ENCODE peak calls at places on chromosomes 11 and 22, in seven cellular contexts. One of them, this sample, is unnamed.

GRCh38 chr11:68266121-68266891 is 5.5 kb downstream of the C11orf24 start:
- DNase-seq in IMR-90: no peak
- DNase-seq in M059J: no peak
- DNase-seq in NCI-H1105 treated with DMSO at 0.1 percent for 48 hours: no peak
- DNase-seq in T-helper 2 cell treated with Interferon-gamma antibody and Interleukin-4, amounts not matched to agents 5 μg/mL and 100 μg/mL, for 36 hours: no peak
- DNase-seq in iPS-NIHi11: no peak
- DNase-seq in NCI-H2171 treated with DMSO at 0.1 percent for 48 hours: no peak
- DNase-seq in this sample: no peak

GRCh38 chr11:32884770-32885384 is 7.7 kb upstream of the QSER1 start:
- DNase-seq in iPS-NIHi11: peak
- DNase-seq in M059J: peak
- DNase-seq in IMR-90: no peak
- DNase-seq in NCI-H2171 treated with DMSO at 0.1 percent for 48 hours: peak
- DNase-seq in T-helper 2 cell treated with Interferon-gamma antibody and Interleukin-4, amounts not matched to agents 5 μg/mL and 100 μg/mL, for 36 hours: no peak
- DNase-seq in NCI-H1105 treated with DMSO at 0.1 percent for 48 hours: no peak
- DNase-seq in this sample: no peak

GRCh38 chr11:17793642-17794170 is 59.1 kb downstream of the KCNC1 start:
- DNase-seq in T-helper 2 cell treated with Interferon-gamma antibody and Interleukin-4, amounts not matched to agents 5 μg/mL and 100 μg/mL, for 36 hours: no peak
- DNase-seq in M059J: no peak
- DNase-seq in NCI-H2171 treated with DMSO at 0.1 percent for 48 hours: no peak
- DNase-seq in iPS-NIHi11: no peak
- DNase-seq in IMR-90: no peak
- DNase-seq in NCI-H1105 treated with DMSO at 0.1 percent for 48 hours: no peak
- DNase-seq in this sample: no peak

GRCh38 chr11:1157645-1158591 is at the start of gene MUC5AC:
- DNase-seq in NCI-H2171 treated with DMSO at 0.1 percent for 48 hours: peak
- DNase-seq in T-helper 2 cell treated with Interferon-gamma antibody and Interleukin-4, amounts not matched to agents 5 μg/mL and 100 μg/mL, for 36 hours: no peak
- DNase-seq in NCI-H1105 treated with DMSO at 0.1 percent for 48 hours: no peak
- DNase-seq in M059J: no peak
- DNase-seq in iPS-NIHi11: peak
- DNase-seq in IMR-90: no peak
- DNase-seq in this sample: no peak

GRCh38 chr11:132439711-132440300 is 1069.4 kb downstream of the NTM start:
- DNase-seq in iPS-NIHi11: no peak
- DNase-seq in NCI-H2171 treated with DMSO at 0.1 percent for 48 hours: no peak
- DNase-seq in M059J: no peak
- DNase-seq in NCI-H1105 treated with DMSO at 0.1 percent for 48 hours: no peak
- DNase-seq in T-helper 2 cell treated with Interferon-gamma antibody and Interleukin-4, amounts not matched to agents 5 μg/mL and 100 μg/mL, for 36 hours: no peak
- DNase-seq in IMR-90: no peak
- DNase-seq in this sample: no peak

GRCh38 chr11:107157146-107157808 is 139.0 kb upstream of the GUCY1A2 start:
- DNase-seq in NCI-H2171 treated with DMSO at 0.1 percent for 48 hours: no peak
- DNase-seq in M059J: peak
- DNase-seq in iPS-NIHi11: no peak
- DNase-seq in IMR-90: no peak
- DNase-seq in NCI-H1105 treated with DMSO at 0.1 percent for 48 hours: no peak
- DNase-seq in T-helper 2 cell treated with Interferon-gamma antibody and Interleukin-4, amounts not matched to agents 5 μg/mL and 100 μg/mL, for 36 hours: no peak
- DNase-seq in this sample: no peak

GRCh38 chr11:72578991-72579815 is 95.0 kb downstream of the PDE2A start:
- DNase-seq in IMR-90: no peak
- DNase-seq in NCI-H2171 treated with DMSO at 0.1 percent for 48 hours: no peak
- DNase-seq in T-helper 2 cell treated with Interferon-gamma antibody and Interleukin-4, amounts not matched to agents 5 μg/mL and 100 μg/mL, for 36 hours: no peak
- DNase-seq in NCI-H1105 treated with DMSO at 0.1 percent for 48 hours: no peak
- DNase-seq in M059J: no peak
- DNase-seq in iPS-NIHi11: no peak
- DNase-seq in this sample: no peak

GRCh38 chr22:46463435-46464227 is 73.8 kb downstream of the CELSR1 start:
- DNase-seq in M059J: no peak
- DNase-seq in NCI-H1105 treated with DMSO at 0.1 percent for 48 hours: no peak
- DNase-seq in NCI-H2171 treated with DMSO at 0.1 percent for 48 hours: no peak
- DNase-seq in iPS-NIHi11: no peak
- DNase-seq in IMR-90: no peak
- DNase-seq in T-helper 2 cell treated with Interferon-gamma antibody and Interleukin-4, amounts not matched to agents 5 μg/mL and 100 μg/mL, for 36 hours: no peak
- DNase-seq in this sample: no peak

GRCh38 chr11:68889948-68890446 is 13.6 kb downstream of the MRPL21 start:
- DNase-seq in IMR-90: peak
- DNase-seq in NCI-H2171 treated with DMSO at 0.1 percent for 48 hours: no peak
- DNase-seq in iPS-NIHi11: peak
- DNase-seq in NCI-H1105 treated with DMSO at 0.1 percent for 48 hours: no peak
- DNase-seq in T-helper 2 cell treated with Interferon-gamma antibody and Interleukin-4, amounts not matched to agents 5 μg/mL and 100 μg/mL, for 36 hours: no peak
- DNase-seq in M059J: no peak
- DNase-seq in this sample: no peak

GRCh38 chr11:65121447-65121864 is 478 bp downstream of the FAU start:
- DNase-seq in M059J: no peak
- DNase-seq in T-helper 2 cell treated with Interferon-gamma antibody and Interleukin-4, amounts not matched to agents 5 μg/mL and 100 μg/mL, for 36 hours: no peak
- DNase-seq in IMR-90: no peak
- DNase-seq in NCI-H1105 treated with DMSO at 0.1 percent for 48 hours: no peak
- DNase-seq in iPS-NIHi11: no peak
- DNase-seq in NCI-H2171 treated with DMSO at 0.1 percent for 48 hours: no peak
- DNase-seq in this sample: no peak

GRCh38 chr11:13955971-13956421 is 6.5 kb upstream of the SPON1 start:
- DNase-seq in NCI-H2171 treated with DMSO at 0.1 percent for 48 hours: peak
- DNase-seq in M059J: peak
- DNase-seq in NCI-H1105 treated with DMSO at 0.1 percent for 48 hours: peak
- DNase-seq in T-helper 2 cell treated with Interferon-gamma antibody and Interleukin-4, amounts not matched to agents 5 μg/mL and 100 μg/mL, for 36 hours: no peak
- DNase-seq in IMR-90: peak
- DNase-seq in iPS-NIHi11: peak
- DNase-seq in this sample: peak

GRCh38 chr11:126318642-126319373 is 14.9 kb downstream of the DCPS start:
- DNase-seq in T-helper 2 cell treated with Interferon-gamma antibody and Interleukin-4, amounts not matched to agents 5 μg/mL and 100 μg/mL, for 36 hours: peak
- DNase-seq in IMR-90: peak
- DNase-seq in NCI-H1105 treated with DMSO at 0.1 percent for 48 hours: no peak
- DNase-seq in iPS-NIHi11: no peak
- DNase-seq in NCI-H2171 treated with DMSO at 0.1 percent for 48 hours: peak
- DNase-seq in M059J: peak
- DNase-seq in this sample: no peak

GRCh38 chr22:27835446-27835845 is 33.9 kb upstream of the MN1 start:
- DNase-seq in M059J: no peak
- DNase-seq in NCI-H2171 treated with DMSO at 0.1 percent for 48 hours: no peak
- DNase-seq in IMR-90: peak
- DNase-seq in NCI-H1105 treated with DMSO at 0.1 percent for 48 hours: no peak
- DNase-seq in T-helper 2 cell treated with Interferon-gamma antibody and Interleukin-4, amounts not matched to agents 5 μg/mL and 100 μg/mL, for 36 hours: no peak
- DNase-seq in iPS-NIHi11: no peak
- DNase-seq in this sample: no peak

GRCh38 chr22:27564806-27565205 is 236.8 kb downstream of the MN1 start:
- DNase-seq in NCI-H1105 treated with DMSO at 0.1 percent for 48 hours: no peak
- DNase-seq in M059J: peak
- DNase-seq in T-helper 2 cell treated with Interferon-gamma antibody and Interleukin-4, amounts not matched to agents 5 μg/mL and 100 μg/mL, for 36 hours: no peak
- DNase-seq in IMR-90: no peak
- DNase-seq in iPS-NIHi11: no peak
- DNase-seq in NCI-H2171 treated with DMSO at 0.1 percent for 48 hours: no peak
- DNase-seq in this sample: no peak

GRCh38 chr11:37496196-37496595 is 898.2 kb upstream of the RAG2 start:
- DNase-seq in IMR-90: peak
- DNase-seq in T-helper 2 cell treated with Interferon-gamma antibody and Interleukin-4, amounts not matched to agents 5 μg/mL and 100 μg/mL, for 36 hours: no peak
- DNase-seq in M059J: no peak
- DNase-seq in NCI-H1105 treated with DMSO at 0.1 percent for 48 hours: no peak
- DNase-seq in iPS-NIHi11: no peak
- DNase-seq in NCI-H2171 treated with DMSO at 0.1 percent for 48 hours: no peak
- DNase-seq in this sample: no peak

GRCh38 chr22:30628491-30628890 is 7.1 kb upstream of the SLC35E4 start:
- DNase-seq in iPS-NIHi11: no peak
- DNase-seq in M059J: peak
- DNase-seq in NCI-H1105 treated with DMSO at 0.1 percent for 48 hours: peak
- DNase-seq in T-helper 2 cell treated with Interferon-gamma antibody and Interleukin-4, amounts not matched to agents 5 μg/mL and 100 μg/mL, for 36 hours: no peak
- DNase-seq in IMR-90: no peak
- DNase-seq in NCI-H2171 treated with DMSO at 0.1 percent for 48 hours: no peak
- DNase-seq in this sample: no peak

GRCh38 chr22:17972385-17973181 is 51.8 kb downstream of the MICAL3 start:
- DNase-seq in NCI-H2171 treated with DMSO at 0.1 percent for 48 hours: no peak
- DNase-seq in IMR-90: peak
- DNase-seq in NCI-H1105 treated with DMSO at 0.1 percent for 48 hours: no peak
- DNase-seq in T-helper 2 cell treated with Interferon-gamma antibody and Interleukin-4, amounts not matched to agents 5 μg/mL and 100 μg/mL, for 36 hours: no peak
- DNase-seq in M059J: peak
- DNase-seq in iPS-NIHi11: peak
- DNase-seq in this sample: no peak

GRCh38 chr11:10657308-10658271 is 36.0 kb downstream of the IRAG1 start:
- DNase-seq in NCI-H1105 treated with DMSO at 0.1 percent for 48 hours: no peak
- DNase-seq in M059J: peak
- DNase-seq in T-helper 2 cell treated with Interferon-gamma antibody and Interleukin-4, amounts not matched to agents 5 μg/mL and 100 μg/mL, for 36 hours: peak
- DNase-seq in IMR-90: peak
- DNase-seq in iPS-NIHi11: no peak
- DNase-seq in NCI-H2171 treated with DMSO at 0.1 percent for 48 hours: no peak
- DNase-seq in this sample: no peak

GRCh38 chr22:42328130-42328821 is 57.8 kb upstream of the TCF20 start:
- DNase-seq in T-helper 2 cell treated with Interferon-gamma antibody and Interleukin-4, amounts not matched to agents 5 μg/mL and 100 μg/mL, for 36 hours: no peak
- DNase-seq in NCI-H2171 treated with DMSO at 0.1 percent for 48 hours: no peak
- DNase-seq in M059J: no peak
- DNase-seq in iPS-NIHi11: no peak
- DNase-seq in IMR-90: no peak
- DNase-seq in NCI-H1105 treated with DMSO at 0.1 percent for 48 hours: no peak
- DNase-seq in this sample: no peak

GRCh38 chr11:61963282-61964057 is 4.0 kb downstream of the FTH1 start:
- DNase-seq in NCI-H1105 treated with DMSO at 0.1 percent for 48 hours: no peak
- DNase-seq in NCI-H2171 treated with DMSO at 0.1 percent for 48 hours: no peak
- DNase-seq in IMR-90: peak
- DNase-seq in T-helper 2 cell treated with Interferon-gamma antibody and Interleukin-4, amounts not matched to agents 5 μg/mL and 100 μg/mL, for 36 hours: no peak
- DNase-seq in iPS-NIHi11: no peak
- DNase-seq in M059J: peak
- DNase-seq in this sample: no peak

GRCh38 chr11:83088965-83089364 is 17.3 kb upstream of the RAB30 start:
- DNase-seq in T-helper 2 cell treated with Interferon-gamma antibody and Interleukin-4, amounts not matched to agents 5 μg/mL and 100 μg/mL, for 36 hours: no peak
- DNase-seq in IMR-90: no peak
- DNase-seq in M059J: no peak
- DNase-seq in iPS-NIHi11: no peak
- DNase-seq in NCI-H1105 treated with DMSO at 0.1 percent for 48 hours: no peak
- DNase-seq in NCI-H2171 treated with DMSO at 0.1 percent for 48 hours: no peak
- DNase-seq in this sample: no peak

GRCh38 chr11:88421530-88421929 is 84.0 kb upstream of the CTSC start:
- DNase-seq in M059J: no peak
- DNase-seq in iPS-NIHi11: peak
- DNase-seq in NCI-H2171 treated with DMSO at 0.1 percent for 48 hours: no peak
- DNase-seq in IMR-90: peak
- DNase-seq in NCI-H1105 treated with DMSO at 0.1 percent for 48 hours: no peak
- DNase-seq in T-helper 2 cell treated with Interferon-gamma antibody and Interleukin-4, amounts not matched to agents 5 μg/mL and 100 μg/mL, for 36 hours: peak
- DNase-seq in this sample: no peak

GRCh38 chr11:134614141-134614540 is 202.1 kb upstream of the B3GAT1 start:
- DNase-seq in NCI-H2171 treated with DMSO at 0.1 percent for 48 hours: no peak
- DNase-seq in iPS-NIHi11: no peak
- DNase-seq in IMR-90: no peak
- DNase-seq in T-helper 2 cell treated with Interferon-gamma antibody and Interleukin-4, amounts not matched to agents 5 μg/mL and 100 μg/mL, for 36 hours: no peak
- DNase-seq in NCI-H1105 treated with DMSO at 0.1 percent for 48 hours: no peak
- DNase-seq in M059J: no peak
- DNase-seq in this sample: no peak

GRCh38 chr11:59669611-59670009 is 773 bp upstream of the PATL1 start:
- DNase-seq in M059J: peak
- DNase-seq in IMR-90: peak
- DNase-seq in NCI-H1105 treated with DMSO at 0.1 percent for 48 hours: no peak
- DNase-seq in iPS-NIHi11: no peak
- DNase-seq in T-helper 2 cell treated with Interferon-gamma antibody and Interleukin-4, amounts not matched to agents 5 μg/mL and 100 μg/mL, for 36 hours: no peak
- DNase-seq in NCI-H2171 treated with DMSO at 0.1 percent for 48 hours: no peak
- DNase-seq in this sample: no peak

GRCh38 chr11:32891657-32892354 is 805 bp upstream of the QSER1 start:
- DNase-seq in NCI-H2171 treated with DMSO at 0.1 percent for 48 hours: peak
- DNase-seq in IMR-90: no peak
- DNase-seq in T-helper 2 cell treated with Interferon-gamma antibody and Interleukin-4, amounts not matched to agents 5 μg/mL and 100 μg/mL, for 36 hours: no peak
- DNase-seq in M059J: peak
- DNase-seq in iPS-NIHi11: no peak
- DNase-seq in NCI-H1105 treated with DMSO at 0.1 percent for 48 hours: peak
- DNase-seq in this sample: no peak

GRCh38 chr22:42993651-42994275 is 21.2 kb downstream of the PACSIN2 start:
- DNase-seq in IMR-90: peak
- DNase-seq in NCI-H1105 treated with DMSO at 0.1 percent for 48 hours: no peak
- DNase-seq in NCI-H2171 treated with DMSO at 0.1 percent for 48 hours: no peak
- DNase-seq in T-helper 2 cell treated with Interferon-gamma antibody and Interleukin-4, amounts not matched to agents 5 μg/mL and 100 μg/mL, for 36 hours: no peak
- DNase-seq in M059J: peak
- DNase-seq in iPS-NIHi11: no peak
- DNase-seq in this sample: no peak